ENCODE peak calls at places on chromosomes 11 and 22, in six cellular contexts. I is sigmoid colon, X is mammary epithelial cell, U is Peyer's patch, P is adrenal gland, V is foreskin keratinocyte. W is an unnamed sample.
A peak's percentile ranks its signal among the peaks of the same experiment; 100 is the strongest.

GRCh38 chr11:126113515-126113957 is 50.9 kb upstream of the CDON start:
- DNase-seq in I (peak; percentile 97), X (peak; percentile 87), U (peak; percentile 89), P (peak; percentile 97), V (peak; percentile 54), W (peak; percentile 85)

GRCh38 chr11:123183391-123184099 is 11.5 kb downstream of the CLMP start:
- DNase-seq in I (no peak), X (peak; percentile 47), U (no peak), P (no peak), V (no peak), W (no peak)

GRCh38 chr11:94315664-94316063 is 11.3 kb downstream of the IZUMO1R start:
- DNase-seq in I (no peak), X (peak; percentile 2), U (no peak), P (no peak), V (no peak), W (no peak)

GRCh38 chr11:8631395-8632110 is 37.5 kb upstream of the STK33 start:
- DNase-seq in I (no peak), X (peak; percentile 62), U (no peak), P (peak; percentile 58), V (peak; percentile 31), W (no peak)

GRCh38 chr11:116948375-116948774 is 111.0 kb upstream of the APOA1 start:
- DNase-seq in I (no peak), X (peak; percentile 65), U (no peak), P (no peak), V (peak; percentile 30), W (no peak)

GRCh38 chr11:5380740-5381342 is 2.8 kb upstream of the OR51M1 start:
- DNase-seq in I (no peak), X (peak; percentile 35), U (no peak), P (peak; percentile 71), V (peak; percentile 8), W (peak; percentile 19)

GRCh38 chr11:57131080-57131790 is 50.5 kb upstream of the LRRC55 start:
- DNase-seq in I (no peak), X (peak; percentile 39), U (no peak), P (peak; percentile 40), V (no peak), W (peak; percentile 20)

GRCh38 chr22:46071451-46072029 is 78.8 kb upstream of the PPARA start:
- DNase-seq in I (peak; percentile 97), X (peak; percentile 94), U (peak; percentile 90), P (peak; percentile 95), V (peak; percentile 79), W (peak; percentile 94)

GRCh38 chr11:64969209-64969608 is 2.7 kb downstream of the MAJIN start:
- DNase-seq in I (no peak), X (peak; percentile 85), U (no peak), P (no peak), V (peak; percentile 85), W (no peak)

GRCh38 chr11:28999620-29000019 is 891.4 kb downstream of the METTL15 start:
- DNase-seq in I (no peak), X (no peak), U (no peak), P (no peak), V (no peak), W (no peak)

GRCh38 chr11:75350743-75351540 is 519 bp downstream of the ARRB1 start:
- DNase-seq in I (peak; percentile 91), X (no peak), U (peak; percentile 77), P (peak; percentile 63), V (no peak), W (peak; percentile 59)

GRCh38 chr11:134276396-134277175 is 407 bp downstream of the GLB1L3 start:
- DNase-seq in I (no peak), X (no peak), U (no peak), P (no peak), V (peak; percentile 39), W (no peak)

GRCh38 chr11:6563121-6563619 is 40.2 kb downstream of the RRP8 start:
- DNase-seq in I (no peak), X (peak; percentile 17), U (no peak), P (no peak), V (no peak), W (no peak)

GRCh38 chr22:47452184-47452583 is 689.7 kb downstream of the TBC1D22A start:
- DNase-seq in I (no peak), X (no peak), U (no peak), P (no peak), V (no peak), W (no peak)

GRCh38 chr22:26617251-26618199 is at the start of gene CRYBB1:
- DNase-seq in I (peak; percentile 69), X (no peak), U (no peak), P (peak; percentile 32), V (no peak), W (peak; percentile 41)

GRCh38 chr11:14500181-14500651 is 605 bp upstream of the COPB1 start:
- DNase-seq in I (no peak), X (peak; percentile 40), U (peak; percentile 64), P (peak; percentile 64), V (peak; percentile 14), W (peak; percentile 50)

GRCh38 chr11:33257160-33257896 is at the start of gene HIPK3:
- DNase-seq in I (peak; percentile 90), X (peak; percentile 71), U (peak; percentile 91), P (peak; percentile 82), V (peak; percentile 23), W (peak; percentile 87)

GRCh38 chr11:122157540-122158173 is 41.6 kb upstream of the BLID start:
- DNase-seq in I (no peak), X (no peak), U (no peak), P (no peak), V (no peak), W (no peak)

GRCh38 chr11:122159861-122160260 is 43.8 kb upstream of the BLID start:
- DNase-seq in I (no peak), X (no peak), U (no peak), P (no peak), V (no peak), W (no peak)

GRCh38 chr11:122161191-122161590 is 45.2 kb upstream of the BLID start:
- DNase-seq in I (no peak), X (no peak), U (no peak), P (no peak), V (no peak), W (no peak)

GRCh38 chr11:122162095-122162494 is 46.1 kb upstream of the BLID start:
- DNase-seq in I (no peak), X (peak; percentile 72), U (no peak), P (no peak), V (no peak), W (no peak)

GRCh38 chr11:122159173-122159701 is 43.2 kb upstream of the BLID start:
- DNase-seq in I (peak; percentile 64), X (peak; percentile 52), U (no peak), P (no peak), V (no peak), W (peak; percentile 20)
- H3K4me1 ChIP-seq in I (no peaks in the 10 kb centered on the region), X (peaks cover 69% of the 10 kb centered on the region), U (no peaks in the 10 kb centered on the region), P (no peaks in the 10 kb centered on the region), V (peaks cover 62% of the 10 kb centered on the region), W (no peaks in the 10 kb centered on the region)

GRCh38 chr22:20548806-20549205 is 41.4 kb downstream of the MED15 start:
- DNase-seq in I (peak; percentile 21), X (no peak), U (no peak), P (no peak), V (no peak), W (no peak)

GRCh38 chr22:20545681-20546521 is 38.5 kb downstream of the MED15 start:
- DNase-seq in I (no peak), X (no peak), U (no peak), P (no peak), V (no peak), W (no peak)

GRCh38 chr22:20546541-20546950 is 39.1 kb downstream of the MED15 start:
- DNase-seq in I (peak; percentile 17), X (no peak), U (no peak), P (no peak), V (no peak), W (no peak)

GRCh38 chr22:20549232-20549841 is 41.9 kb downstream of the MED15 start:
- DNase-seq in I (peak; percentile 76), X (no peak), U (no peak), P (peak; percentile 35), V (no peak), W (no peak)

GRCh38 chr22:20547029-20547428 is 39.6 kb downstream of the MED15 start:
- DNase-seq in I (no peak), X (no peak), U (no peak), P (no peak), V (no peak), W (no peak)
- H3K4me1 ChIP-seq in I (no peaks in the 10 kb centered on the region), X (peaks cover 33% of the 10 kb centered on the region), U (no peaks in the 10 kb centered on the region), P (peaks cover 53% of the 10 kb centered on the region), V (no peaks in the 10 kb centered on the region), W (peaks cover 63% of the 10 kb centered on the region)

GRCh38 chr11:30481816-30482215 is 104.3 kb downstream of the MPPED2 start:
- DNase-seq in I (no peak), X (no peak), U (no peak), P (no peak), V (no peak), W (no peak)
- H3K4me1 ChIP-seq in I (no peaks in the 10 kb centered on the region), X (no peaks in the 10 kb centered on the region), U (no peaks in the 10 kb centered on the region), P (no peaks in the 10 kb centered on the region), V (no peaks in the 10 kb centered on the region), W (peaks cover 56% of the 10 kb centered on the region)

GRCh38 chr22:22158965-22159364 is 85.6 kb upstream of the VPREB1 start:
- DNase-seq in I (no peak), X (no peak), U (no peak), P (no peak), V (no peak), W (no peak)

GRCh38 chr22:22156716-22157499 is 87.7 kb upstream of the VPREB1 start:
- DNase-seq in I (no peak), X (peak; percentile 43), U (no peak), P (peak; percentile 71), V (peak; percentile 12), W (no peak)

GRCh38 chr22:22156348-22156715 is 88.3 kb upstream of the VPREB1 start:
- DNase-seq in I (no peak), X (no peak), U (no peak), P (no peak), V (no peak), W (no peak)

GRCh38 chr22:22158207-22158816 is 86.3 kb upstream of the VPREB1 start:
- DNase-seq in I (no peak), X (no peak), U (no peak), P (no peak), V (no peak), W (no peak)

DNA sequence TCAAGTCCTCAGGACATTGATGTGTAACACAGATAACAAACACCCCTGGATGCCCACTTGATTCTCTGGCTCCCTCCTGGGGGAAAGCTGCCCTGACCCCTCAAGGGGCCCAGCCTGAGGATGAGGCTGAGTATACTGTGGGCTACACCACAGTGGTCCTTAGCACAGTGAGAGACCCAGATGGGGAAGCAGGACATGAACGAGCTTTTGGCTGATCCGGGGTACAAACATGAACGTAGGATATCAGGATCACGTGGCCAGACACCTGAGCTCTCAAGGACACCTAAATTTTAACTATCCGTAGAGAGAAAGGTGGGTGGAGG is 87.1 kb upstream of the VPREB1 start:
- DNase-seq in I (no peak), X (no peak), U (no peak), P (no peak), V (no peak), W (no peak)
- H3K4me1 ChIP-seq in I (no peaks in the 10 kb centered on the region), X (no peaks in the 10 kb centered on the region), U (no peaks in the 10 kb centered on the region), P (no peaks in the 10 kb centered on the region), V (no peaks in the 10 kb centered on the region), W (no peaks in the 10 kb centered on the region)

DNA sequence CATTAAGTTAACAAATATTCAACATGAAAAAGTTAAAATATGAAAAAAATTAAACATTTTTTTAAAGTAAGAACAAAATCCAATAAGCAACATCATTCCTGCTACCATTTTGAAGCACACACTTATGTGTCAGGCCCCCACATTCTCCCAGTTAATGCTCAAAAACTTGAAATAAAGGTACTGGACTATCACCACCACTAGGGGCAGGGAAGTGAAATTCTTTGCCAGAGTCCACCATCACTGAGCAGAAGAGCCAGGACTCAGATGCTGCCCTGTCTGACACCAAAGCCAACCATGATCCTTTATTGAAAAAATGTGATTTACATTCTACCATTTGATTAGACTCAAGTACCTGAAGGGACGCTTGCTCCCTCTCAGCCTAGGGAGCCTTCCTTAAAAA is 39.1 kb downstream of the PITPNB start:
- DNase-seq in I (no peak), X (peak; percentile 30), U (no peak), P (peak; percentile 37), V (no peak), W (no peak)
- H3K4me1 ChIP-seq in I (no peaks in the 10 kb centered on the region), X (peaks cover 23% of the 10 kb centered on the region), U (no peaks in the 10 kb centered on the region), P (peaks cover 47% of the 10 kb centered on the region), V (no peaks in the 10 kb centered on the region), W (peaks cover 82% of the 10 kb centered on the region)